ENCODE peak calls at places on chromosome 17, in eight cellular contexts. One of them, this sample, is unnamed.

GRCh38 chr17:62791235-62792121 is 16.6 kb downstream of the MARCHF10 start:
- DNase-seq in left ventricle myocardium inferior: no peak
- DNase-seq in AG04450: peak; percentile 85
- DNase-seq in transverse colon: no peak
- DNase-seq in gastrocnemius medialis: no peak
- DNase-seq in esophagus squamous epithelium: no peak
- DNase-seq in A673: no peak
- DNase-seq in tibial nerve: no peak
- DNase-seq in this sample: no peak

GRCh38 chr17:72426321-72426720 is 305.5 kb downstream of the SOX9 start:
- DNase-seq in gastrocnemius medialis: no peak
- DNase-seq in A673: no peak
- DNase-seq in AG04450: no peak
- DNase-seq in left ventricle myocardium inferior: no peak
- DNase-seq in transverse colon: no peak
- DNase-seq in tibial nerve: no peak
- DNase-seq in esophagus squamous epithelium: no peak
- DNase-seq in this sample: no peak

GRCh38 chr17:44916059-44916780 is 920 bp upstream of the GFAP start:
- DNase-seq in AG04450: no peak
- DNase-seq in A673: no peak
- DNase-seq in esophagus squamous epithelium: no peak
- DNase-seq in gastrocnemius medialis: no peak
- DNase-seq in transverse colon: no peak
- DNase-seq in left ventricle myocardium inferior: no peak
- DNase-seq in tibial nerve: no peak
- DNase-seq in this sample: no peak

GRCh38 chr17:38587193-38587592 is 18.6 kb downstream of the SRCIN1 start:
- DNase-seq in transverse colon: no peak
- DNase-seq in tibial nerve: no peak
- DNase-seq in A673: no peak
- DNase-seq in gastrocnemius medialis: no peak
- DNase-seq in esophagus squamous epithelium: no peak
- DNase-seq in left ventricle myocardium inferior: no peak
- DNase-seq in AG04450: no peak
- DNase-seq in this sample: no peak

GRCh38 chr17:72840019-72840418 is 252.5 kb downstream of the SLC39A11 start:
- DNase-seq in gastrocnemius medialis: no peak
- DNase-seq in A673: no peak
- DNase-seq in transverse colon: no peak
- DNase-seq in esophagus squamous epithelium: no peak
- DNase-seq in left ventricle myocardium inferior: no peak
- DNase-seq in AG04450: no peak
- DNase-seq in tibial nerve: no peak
- DNase-seq in this sample: no peak

GRCh38 chr17:75571197-75571884 is 16.3 kb upstream of the MYO15B start:
- DNase-seq in AG04450: no peak
- DNase-seq in esophagus squamous epithelium: peak; percentile 33
- DNase-seq in left ventricle myocardium inferior: no peak
- DNase-seq in A673: no peak
- DNase-seq in transverse colon: peak; percentile 71
- DNase-seq in gastrocnemius medialis: no peak
- DNase-seq in tibial nerve: no peak
- DNase-seq in this sample: no peak

GRCh38 chr17:72338847-72339790 is 218.3 kb downstream of the SOX9 start:
- DNase-seq in tibial nerve: no peak
- DNase-seq in A673: peak; percentile 88
- DNase-seq in transverse colon: peak; percentile 17
- DNase-seq in gastrocnemius medialis: no peak
- DNase-seq in esophagus squamous epithelium: no peak
- DNase-seq in AG04450: peak; percentile 86
- DNase-seq in left ventricle myocardium inferior: peak; percentile 19
- DNase-seq in this sample: peak; percentile 78

GRCh38 chr17:20116683-20117309 is 107.6 kb downstream of the SPECC1 start:
- DNase-seq in AG04450: no peak
- DNase-seq in transverse colon: peak; percentile 33
- DNase-seq in gastrocnemius medialis: no peak
- DNase-seq in tibial nerve: no peak
- DNase-seq in left ventricle myocardium inferior: no peak
- DNase-seq in A673: peak; percentile 60
- DNase-seq in esophagus squamous epithelium: no peak
- DNase-seq in this sample: no peak

GRCh38 chr17:81116704-81117103 is 48.6 kb upstream of the PVALEF start:
- DNase-seq in gastrocnemius medialis: no peak
- DNase-seq in left ventricle myocardium inferior: no peak
- DNase-seq in esophagus squamous epithelium: no peak
- DNase-seq in tibial nerve: no peak
- DNase-seq in transverse colon: no peak
- DNase-seq in AG04450: no peak
- DNase-seq in A673: no peak
- DNase-seq in this sample: no peak

GRCh38 chr17:73654241-73654640 is 10.0 kb upstream of the SDK2 start:
- DNase-seq in A673: no peak
- DNase-seq in transverse colon: no peak
- DNase-seq in left ventricle myocardium inferior: no peak
- DNase-seq in tibial nerve: no peak
- DNase-seq in AG04450: no peak
- DNase-seq in gastrocnemius medialis: no peak
- DNase-seq in esophagus squamous epithelium: no peak
- DNase-seq in this sample: peak; percentile 38

GRCh38 chr17:1294157-1294717 is 14.8 kb downstream of the TRARG1 start:
- DNase-seq in esophagus squamous epithelium: no peak
- DNase-seq in AG04450: no peak
- DNase-seq in tibial nerve: no peak
- DNase-seq in left ventricle myocardium inferior: no peak
- DNase-seq in A673: no peak
- DNase-seq in transverse colon: peak; percentile 52
- DNase-seq in gastrocnemius medialis: no peak
- DNase-seq in this sample: no peak

GRCh38 chr17:41185001-41185400 is 290 bp upstream of the KRTAP4-1 start:
- DNase-seq in gastrocnemius medialis: no peak
- DNase-seq in tibial nerve: no peak
- DNase-seq in AG04450: no peak
- DNase-seq in left ventricle myocardium inferior: no peak
- DNase-seq in transverse colon: no peak
- DNase-seq in A673: no peak
- DNase-seq in esophagus squamous epithelium: no peak
- DNase-seq in this sample: no peak

DNA sequence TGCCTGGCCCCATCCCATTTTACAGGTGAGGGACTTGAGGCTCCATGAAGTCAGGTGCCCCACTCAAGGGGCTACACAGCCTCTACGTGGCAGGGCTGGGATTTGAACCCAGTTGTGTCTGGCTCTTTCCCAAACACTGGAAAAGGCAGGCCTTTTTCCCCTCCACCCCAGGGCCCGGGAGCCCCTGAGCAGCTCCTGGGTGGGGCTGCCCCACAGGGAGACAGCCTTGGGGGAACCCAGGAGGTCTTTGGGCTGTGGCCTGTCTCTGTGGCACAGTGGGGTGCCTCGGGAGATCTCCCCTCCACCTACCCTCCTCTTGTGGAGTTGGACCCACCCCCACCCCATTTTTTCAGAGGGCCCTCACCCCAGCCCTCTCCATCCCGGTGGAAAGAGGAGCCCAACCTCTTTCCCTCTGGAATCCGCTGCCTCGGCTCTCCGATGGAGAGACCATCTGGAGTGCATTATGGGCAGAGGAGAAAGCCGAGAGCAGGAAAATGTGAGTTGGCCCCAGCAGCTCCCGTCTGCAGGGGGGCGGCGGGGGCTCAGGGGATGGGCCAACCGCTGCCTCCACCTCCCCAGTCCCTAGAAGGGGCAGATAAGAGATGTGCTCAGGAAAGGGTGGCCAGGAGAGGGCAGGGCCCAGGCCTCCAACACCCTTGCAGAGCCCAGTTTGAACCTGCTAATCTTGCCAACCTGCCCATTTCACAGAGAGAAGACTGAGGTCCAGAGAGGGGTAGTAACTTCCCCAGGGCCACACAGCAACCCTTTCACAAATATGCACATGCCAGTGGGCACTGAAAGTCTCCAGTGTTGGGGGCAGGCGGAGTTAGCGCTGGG is 15.4 kb upstream of the TMEM92 start:
- DNase-seq in A673: no peak
- DNase-seq in esophagus squamous epithelium: no peak
- DNase-seq in tibial nerve: no peak
- DNase-seq in left ventricle myocardium inferior: no peak
- DNase-seq in AG04450: no peak
- DNase-seq in transverse colon: no peak
- DNase-seq in gastrocnemius medialis: no peak
- DNase-seq in this sample: no peak
- H3K27ac ChIP-seq in A673: no peak overlapping the region
- H3K27ac ChIP-seq in esophagus squamous epithelium: peak overlapping the region; percentile 48
- H3K27ac ChIP-seq in tibial nerve: no peak overlapping the region
- H3K27ac ChIP-seq in left ventricle myocardium inferior: no peak overlapping the region
- H3K27ac ChIP-seq in AG04450: peak overlapping the region; percentile 21
- H3K27ac ChIP-seq in transverse colon: peak overlapping the region; percentile 20
- H3K27ac ChIP-seq in gastrocnemius medialis: no peak overlapping the region
- H3K27ac ChIP-seq in this sample: peak overlapping the region; percentile 20

GRCh38 chr17:8189041-8189710 is 804 bp downstream of the BORCS6 start:
- DNase-seq in AG04450: no peak
- DNase-seq in tibial nerve: no peak
- DNase-seq in A673: no peak
- DNase-seq in left ventricle myocardium inferior: peak; percentile 34
- DNase-seq in transverse colon: peak; percentile 57
- DNase-seq in esophagus squamous epithelium: no peak
- DNase-seq in gastrocnemius medialis: no peak
- DNase-seq in this sample: no peak

GRCh38 chr17:8187517-8188407 is 2.2 kb downstream of the BORCS6 start:
- DNase-seq in left ventricle myocardium inferior: peak; percentile 90
- DNase-seq in gastrocnemius medialis: peak; percentile 83
- DNase-seq in AG04450: peak; percentile 99
- DNase-seq in esophagus squamous epithelium: no peak
- DNase-seq in transverse colon: peak; percentile 94
- DNase-seq in tibial nerve: peak; percentile 89
- DNase-seq in A673: peak; percentile 100
- DNase-seq in this sample: peak; percentile 97

GRCh38 chr17:8190506-8190905 is 526 bp upstream of the BORCS6 start:
- DNase-seq in tibial nerve: no peak
- DNase-seq in gastrocnemius medialis: no peak
- DNase-seq in left ventricle myocardium inferior: no peak
- DNase-seq in A673: no peak
- DNase-seq in AG04450: no peak
- DNase-seq in transverse colon: no peak
- DNase-seq in esophagus squamous epithelium: no peak
- DNase-seq in this sample: no peak

GRCh38 chr17:8188408-8188839 is 1.6 kb downstream of the BORCS6 start:
- DNase-seq in transverse colon: no peak
- DNase-seq in left ventricle myocardium inferior: no peak
- DNase-seq in tibial nerve: no peak
- DNase-seq in AG04450: no peak
- DNase-seq in A673: no peak
- DNase-seq in esophagus squamous epithelium: no peak
- DNase-seq in gastrocnemius medialis: no peak
- DNase-seq in this sample: no peak

GRCh38 chr17:8189711-8190477 is at the start of gene BORCS6:
- DNase-seq in gastrocnemius medialis: peak; percentile 99
- DNase-seq in transverse colon: peak; percentile 98
- DNase-seq in AG04450: peak; percentile 97
- DNase-seq in tibial nerve: peak; percentile 96
- DNase-seq in A673: peak; percentile 99
- DNase-seq in esophagus squamous epithelium: peak; percentile 92
- DNase-seq in left ventricle myocardium inferior: peak; percentile 97
- DNase-seq in this sample: peak; percentile 100
- H3K27ac ChIP-seq in gastrocnemius medialis: peak within 1 kb of the TSS; percentile 99
- H3K27ac ChIP-seq in transverse colon: peak within 1 kb of the TSS; percentile 96
- H3K27ac ChIP-seq in AG04450: peak within 1 kb of the TSS; percentile 90
- H3K27ac ChIP-seq in tibial nerve: peak within 1 kb of the TSS; percentile 88
- H3K27ac ChIP-seq in A673: peak within 1 kb of the TSS; percentile 76
- H3K27ac ChIP-seq in esophagus squamous epithelium: peak within 1 kb of the TSS; percentile 98
- H3K27ac ChIP-seq in left ventricle myocardium inferior: peak within 1 kb of the TSS; percentile 95
- H3K27ac ChIP-seq in this sample: peak within 1 kb of the TSS; percentile 99

DNA sequence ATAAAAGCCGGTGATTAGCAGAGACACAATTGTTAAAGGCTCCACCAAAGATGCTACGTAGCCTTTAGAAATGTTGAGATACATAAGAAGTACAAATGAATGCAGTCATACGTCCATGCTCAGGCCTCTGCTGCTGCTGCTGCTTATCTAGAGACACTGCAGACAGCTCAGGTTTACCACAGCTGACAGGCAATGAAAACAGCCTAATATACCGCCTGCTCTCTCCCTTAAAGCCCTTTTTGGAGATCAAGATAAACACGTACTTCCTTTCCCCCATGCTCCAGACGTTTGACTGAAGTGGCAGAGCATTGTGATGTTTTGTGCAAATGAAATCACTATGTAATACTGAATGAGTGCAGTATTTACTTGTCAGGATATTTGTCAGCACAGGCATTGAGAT is 185.3 kb downstream of the AATF start:
- DNase-seq in transverse colon: no peak
- DNase-seq in tibial nerve: no peak
- DNase-seq in esophagus squamous epithelium: no peak
- DNase-seq in left ventricle myocardium inferior: no peak
- DNase-seq in A673: no peak
- DNase-seq in AG04450: no peak
- DNase-seq in gastrocnemius medialis: no peak
- DNase-seq in this sample: no peak
- H3K27ac ChIP-seq in transverse colon: no peak overlapping the region
- H3K27ac ChIP-seq in tibial nerve: no peak overlapping the region
- H3K27ac ChIP-seq in esophagus squamous epithelium: no peak overlapping the region
- H3K27ac ChIP-seq in left ventricle myocardium inferior: no peak overlapping the region
- H3K27ac ChIP-seq in A673: no peak overlapping the region
- H3K27ac ChIP-seq in AG04450: no peak overlapping the region
- H3K27ac ChIP-seq in gastrocnemius medialis: no peak overlapping the region
- H3K27ac ChIP-seq in this sample: no peak overlapping the region

DNA sequence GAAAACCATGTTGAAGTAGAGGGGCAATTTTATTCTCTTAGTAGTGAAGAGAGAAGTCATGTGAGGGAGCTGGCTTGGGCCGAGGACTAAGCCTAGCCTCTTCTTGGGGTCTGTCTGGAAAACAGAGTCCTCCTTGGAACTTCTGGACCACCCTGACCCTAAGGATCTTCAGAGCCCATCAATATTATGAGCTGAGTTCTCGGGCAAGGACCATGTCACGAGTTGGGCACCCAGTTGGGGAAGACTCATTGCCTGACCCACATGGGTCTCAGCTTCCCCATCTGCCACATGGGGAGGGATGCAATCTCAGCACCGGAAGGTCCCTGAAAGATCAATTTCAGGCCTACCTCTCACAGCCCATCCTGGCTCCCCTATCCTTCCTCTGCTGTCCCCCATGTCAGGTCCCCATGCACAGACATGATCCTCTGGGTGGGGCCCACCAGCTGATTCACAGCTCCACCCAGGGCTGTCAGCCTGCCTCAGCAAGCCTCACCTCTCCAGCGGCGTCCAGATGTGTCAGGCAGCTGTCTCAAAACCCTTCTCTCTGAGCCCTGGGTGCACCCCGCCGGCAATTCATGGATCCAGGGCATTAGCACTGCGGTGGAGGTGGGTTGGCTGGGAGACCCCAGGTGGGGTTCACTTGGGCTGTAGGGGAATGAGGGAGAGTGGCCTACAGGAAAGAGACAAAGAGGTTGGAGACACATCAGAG is 2.0 kb downstream of the NLRP1 start:
- DNase-seq in AG04450: no peak
- DNase-seq in tibial nerve: no peak
- DNase-seq in A673: no peak
- DNase-seq in left ventricle myocardium inferior: no peak
- DNase-seq in gastrocnemius medialis: no peak
- DNase-seq in esophagus squamous epithelium: no peak
- DNase-seq in transverse colon: no peak
- DNase-seq in this sample: no peak
- H3K27ac ChIP-seq in AG04450: no peak overlapping the region
- H3K27ac ChIP-seq in tibial nerve: no peak overlapping the region
- H3K27ac ChIP-seq in A673: no peak overlapping the region
- H3K27ac ChIP-seq in left ventricle myocardium inferior: peak overlapping the region; percentile 92
- H3K27ac ChIP-seq in gastrocnemius medialis: no peak overlapping the region
- H3K27ac ChIP-seq in esophagus squamous epithelium: peak overlapping the region; percentile 95
- H3K27ac ChIP-seq in transverse colon: no peak overlapping the region
- H3K27ac ChIP-seq in this sample: no peak overlapping the region

This sample was measured in right atrium auricular region.